ENCODE peak calls at places on chromosome 16, in seven cellular contexts. One of them, this sample, is unnamed.

GRCh38 chr16:82638095-82638798 is 11.5 kb downstream of the CDH13 start:
- DNase-seq in GM13977: no peak
- DNase-seq in posterior cingulate gyrus: no peak
- DNase-seq in fibroblast of the conjunctiva: no peak
- DNase-seq in iris pigment epithelial cell: peak; percentile 90
- DNase-seq in NCI-H748 treated with DMSO at 0.1 percent for 48 hours: no peak
- DNase-seq in stimulated activated CD8-positive, alpha-beta memory T cell treated with anti-CD3 and anti-CD28 coated beads, Interleukin-4, amount 100 ng/mL, for 24 hours: no peak
- DNase-seq in this sample: no peak

GRCh38 chr16:86479419-86479818 is 30.9 kb upstream of the FOXF1 start:
- DNase-seq in GM13977: no peak
- DNase-seq in posterior cingulate gyrus: peak; percentile 43
- DNase-seq in fibroblast of the conjunctiva: no peak
- DNase-seq in iris pigment epithelial cell: no peak
- DNase-seq in NCI-H748 treated with DMSO at 0.1 percent for 48 hours: no peak
- DNase-seq in stimulated activated CD8-positive, alpha-beta memory T cell treated with anti-CD3 and anti-CD28 coated beads, Interleukin-4, amount 100 ng/mL, for 24 hours: no peak
- DNase-seq in this sample: no peak

GRCh38 chr16:72256398-72257048 is 84.6 kb upstream of the PMFBP1 start:
- DNase-seq in GM13977: no peak
- DNase-seq in posterior cingulate gyrus: no peak
- DNase-seq in fibroblast of the conjunctiva: peak; percentile 53
- DNase-seq in iris pigment epithelial cell: peak; percentile 72
- DNase-seq in NCI-H748 treated with DMSO at 0.1 percent for 48 hours: no peak
- DNase-seq in stimulated activated CD8-positive, alpha-beta memory T cell treated with anti-CD3 and anti-CD28 coated beads, Interleukin-4, amount 100 ng/mL, for 24 hours: no peak
- DNase-seq in this sample: no peak

GRCh38 chr16:47939690-47940089 is 216.1 kb downstream of the ABCC12 start:
- DNase-seq in GM13977: no peak
- DNase-seq in posterior cingulate gyrus: no peak
- DNase-seq in fibroblast of the conjunctiva: no peak
- DNase-seq in iris pigment epithelial cell: no peak
- DNase-seq in NCI-H748 treated with DMSO at 0.1 percent for 48 hours: no peak
- DNase-seq in stimulated activated CD8-positive, alpha-beta memory T cell treated with anti-CD3 and anti-CD28 coated beads, Interleukin-4, amount 100 ng/mL, for 24 hours: no peak
- DNase-seq in this sample: no peak

GRCh38 chr16:86252596-86252995 is 257.7 kb upstream of the FOXF1 start:
- DNase-seq in GM13977: no peak
- DNase-seq in posterior cingulate gyrus: peak; percentile 42
- DNase-seq in fibroblast of the conjunctiva: peak; percentile 14
- DNase-seq in iris pigment epithelial cell: peak; percentile 52
- DNase-seq in NCI-H748 treated with DMSO at 0.1 percent for 48 hours: no peak
- DNase-seq in stimulated activated CD8-positive, alpha-beta memory T cell treated with anti-CD3 and anti-CD28 coated beads, Interleukin-4, amount 100 ng/mL, for 24 hours: no peak
- DNase-seq in this sample: no peak

GRCh38 chr16:80935691-80936090 is 71.0 kb downstream of the CMC2 start:
- DNase-seq in GM13977: no peak
- DNase-seq in posterior cingulate gyrus: no peak
- DNase-seq in fibroblast of the conjunctiva: no peak
- DNase-seq in iris pigment epithelial cell: no peak
- DNase-seq in NCI-H748 treated with DMSO at 0.1 percent for 48 hours: no peak
- DNase-seq in stimulated activated CD8-positive, alpha-beta memory T cell treated with anti-CD3 and anti-CD28 coated beads, Interleukin-4, amount 100 ng/mL, for 24 hours: no peak
- DNase-seq in this sample: no peak

GRCh38 chr16:85537795-85538401 is 75.2 kb upstream of the GSE1 start:
- DNase-seq in GM13977: no peak
- DNase-seq in posterior cingulate gyrus: no peak
- DNase-seq in fibroblast of the conjunctiva: no peak
- DNase-seq in iris pigment epithelial cell: no peak
- DNase-seq in NCI-H748 treated with DMSO at 0.1 percent for 48 hours: no peak
- DNase-seq in stimulated activated CD8-positive, alpha-beta memory T cell treated with anti-CD3 and anti-CD28 coated beads, Interleukin-4, amount 100 ng/mL, for 24 hours: no peak
- DNase-seq in this sample: no peak

GRCh38 chr16:75042423-75043174 is 43.8 kb downstream of the ZNRF1 start:
- DNase-seq in GM13977: no peak
- DNase-seq in posterior cingulate gyrus: no peak
- DNase-seq in fibroblast of the conjunctiva: no peak
- DNase-seq in iris pigment epithelial cell: no peak
- DNase-seq in NCI-H748 treated with DMSO at 0.1 percent for 48 hours: no peak
- DNase-seq in stimulated activated CD8-positive, alpha-beta memory T cell treated with anti-CD3 and anti-CD28 coated beads, Interleukin-4, amount 100 ng/mL, for 24 hours: no peak
- DNase-seq in this sample: no peak

GRCh38 chr16:67104061-67104460 is 5.7 kb upstream of the PHAF1 start:
- DNase-seq in GM13977: no peak
- DNase-seq in posterior cingulate gyrus: no peak
- DNase-seq in fibroblast of the conjunctiva: peak; percentile 9
- DNase-seq in iris pigment epithelial cell: peak; percentile 48
- DNase-seq in NCI-H748 treated with DMSO at 0.1 percent for 48 hours: no peak
- DNase-seq in stimulated activated CD8-positive, alpha-beta memory T cell treated with anti-CD3 and anti-CD28 coated beads, Interleukin-4, amount 100 ng/mL, for 24 hours: no peak
- DNase-seq in this sample: no peak

GRCh38 chr16:9256196-9256595 is 164.8 kb downstream of the HAPSTR1 start:
- DNase-seq in GM13977: peak; percentile 44
- DNase-seq in posterior cingulate gyrus: no peak
- DNase-seq in fibroblast of the conjunctiva: no peak
- DNase-seq in iris pigment epithelial cell: no peak
- DNase-seq in NCI-H748 treated with DMSO at 0.1 percent for 48 hours: no peak
- DNase-seq in stimulated activated CD8-positive, alpha-beta memory T cell treated with anti-CD3 and anti-CD28 coated beads, Interleukin-4, amount 100 ng/mL, for 24 hours: peak; percentile 3
- DNase-seq in this sample: peak; percentile 47

GRCh38 chr16:23876256-23876896 is 40.6 kb downstream of the PRKCB start:
- DNase-seq in GM13977: no peak
- DNase-seq in posterior cingulate gyrus: no peak
- DNase-seq in fibroblast of the conjunctiva: no peak
- DNase-seq in iris pigment epithelial cell: no peak
- DNase-seq in NCI-H748 treated with DMSO at 0.1 percent for 48 hours: no peak
- DNase-seq in stimulated activated CD8-positive, alpha-beta memory T cell treated with anti-CD3 and anti-CD28 coated beads, Interleukin-4, amount 100 ng/mL, for 24 hours: no peak
- DNase-seq in this sample: no peak

GRCh38 chr16:85130707-85131028 is 18.4 kb upstream of the CIBAR2 start:
- DNase-seq in GM13977: no peak
- DNase-seq in posterior cingulate gyrus: no peak
- DNase-seq in fibroblast of the conjunctiva: no peak
- DNase-seq in iris pigment epithelial cell: no peak
- DNase-seq in NCI-H748 treated with DMSO at 0.1 percent for 48 hours: no peak
- DNase-seq in stimulated activated CD8-positive, alpha-beta memory T cell treated with anti-CD3 and anti-CD28 coated beads, Interleukin-4, amount 100 ng/mL, for 24 hours: no peak
- DNase-seq in this sample: no peak

GRCh38 chr16:65763640-65764305 is 602.7 kb upstream of the CDH5 start:
- DNase-seq in GM13977: no peak
- DNase-seq in posterior cingulate gyrus: no peak
- DNase-seq in fibroblast of the conjunctiva: no peak
- DNase-seq in iris pigment epithelial cell: no peak
- DNase-seq in NCI-H748 treated with DMSO at 0.1 percent for 48 hours: no peak
- DNase-seq in stimulated activated CD8-positive, alpha-beta memory T cell treated with anti-CD3 and anti-CD28 coated beads, Interleukin-4, amount 100 ng/mL, for 24 hours: no peak
- DNase-seq in this sample: no peak

GRCh38 chr16:65598626-65599025 is 476.8 kb upstream of the CDH11 start:
- DNase-seq in GM13977: no peak
- DNase-seq in posterior cingulate gyrus: peak; percentile 18
- DNase-seq in fibroblast of the conjunctiva: no peak
- DNase-seq in iris pigment epithelial cell: no peak
- DNase-seq in NCI-H748 treated with DMSO at 0.1 percent for 48 hours: no peak
- DNase-seq in stimulated activated CD8-positive, alpha-beta memory T cell treated with anti-CD3 and anti-CD28 coated beads, Interleukin-4, amount 100 ng/mL, for 24 hours: no peak
- DNase-seq in this sample: no peak

GRCh38 chr16:14529010-14529669 is 100.9 kb downstream of the PARN start:
- DNase-seq in GM13977: peak; percentile 70
- DNase-seq in posterior cingulate gyrus: peak; percentile 94
- DNase-seq in fibroblast of the conjunctiva: peak; percentile 95
- DNase-seq in iris pigment epithelial cell: peak; percentile 93
- DNase-seq in NCI-H748 treated with DMSO at 0.1 percent for 48 hours: peak; percentile 38
- DNase-seq in stimulated activated CD8-positive, alpha-beta memory T cell treated with anti-CD3 and anti-CD28 coated beads, Interleukin-4, amount 100 ng/mL, for 24 hours: peak; percentile 20
- DNase-seq in this sample: peak; percentile 75

GRCh38 chr16:87305505-87306391 is 11.4 kb downstream of the C16orf95 start:
- DNase-seq in GM13977: no peak
- DNase-seq in posterior cingulate gyrus: peak; percentile 76
- DNase-seq in fibroblast of the conjunctiva: no peak
- DNase-seq in iris pigment epithelial cell: peak; percentile 44
- DNase-seq in NCI-H748 treated with DMSO at 0.1 percent for 48 hours: no peak
- DNase-seq in stimulated activated CD8-positive, alpha-beta memory T cell treated with anti-CD3 and anti-CD28 coated beads, Interleukin-4, amount 100 ng/mL, for 24 hours: no peak
- DNase-seq in this sample: no peak

GRCh38 chr16:68351991-68352431 is 41.2 kb downstream of the PRMT7 start:
- DNase-seq in GM13977: no peak
- DNase-seq in posterior cingulate gyrus: peak; percentile 61
- DNase-seq in fibroblast of the conjunctiva: no peak
- DNase-seq in iris pigment epithelial cell: no peak
- DNase-seq in NCI-H748 treated with DMSO at 0.1 percent for 48 hours: no peak
- DNase-seq in stimulated activated CD8-positive, alpha-beta memory T cell treated with anti-CD3 and anti-CD28 coated beads, Interleukin-4, amount 100 ng/mL, for 24 hours: no peak
- DNase-seq in this sample: no peak

GRCh38 chr16:22220714-22221113 is 14.6 kb downstream of the EEF2K start:
- DNase-seq in GM13977: no peak
- DNase-seq in posterior cingulate gyrus: peak; percentile 94
- DNase-seq in fibroblast of the conjunctiva: no peak
- DNase-seq in iris pigment epithelial cell: no peak
- DNase-seq in NCI-H748 treated with DMSO at 0.1 percent for 48 hours: no peak
- DNase-seq in stimulated activated CD8-positive, alpha-beta memory T cell treated with anti-CD3 and anti-CD28 coated beads, Interleukin-4, amount 100 ng/mL, for 24 hours: no peak
- DNase-seq in this sample: no peak

GRCh38 chr16:66335704-66336329 is 30.7 kb upstream of the CDH5 start:
- DNase-seq in GM13977: no peak
- DNase-seq in posterior cingulate gyrus: peak; percentile 97
- DNase-seq in fibroblast of the conjunctiva: peak; percentile 46
- DNase-seq in iris pigment epithelial cell: peak; percentile 85
- DNase-seq in NCI-H748 treated with DMSO at 0.1 percent for 48 hours: peak; percentile 78
- DNase-seq in stimulated activated CD8-positive, alpha-beta memory T cell treated with anti-CD3 and anti-CD28 coated beads, Interleukin-4, amount 100 ng/mL, for 24 hours: no peak
- DNase-seq in this sample: no peak

GRCh38 chr16:12901204-12901596 is 198 bp upstream of the SHISA9 start:
- DNase-seq in GM13977: no peak
- DNase-seq in posterior cingulate gyrus: peak; percentile 93
- DNase-seq in fibroblast of the conjunctiva: no peak
- DNase-seq in iris pigment epithelial cell: no peak
- DNase-seq in NCI-H748 treated with DMSO at 0.1 percent for 48 hours: peak; percentile 24
- DNase-seq in stimulated activated CD8-positive, alpha-beta memory T cell treated with anti-CD3 and anti-CD28 coated beads, Interleukin-4, amount 100 ng/mL, for 24 hours: no peak
- DNase-seq in this sample: no peak

GRCh38 chr16:16052916-16053315 is 103.5 kb downstream of the ABCC1 start:
- DNase-seq in GM13977: no peak
- DNase-seq in posterior cingulate gyrus: peak; percentile 62
- DNase-seq in fibroblast of the conjunctiva: no peak
- DNase-seq in iris pigment epithelial cell: peak; percentile 86
- DNase-seq in NCI-H748 treated with DMSO at 0.1 percent for 48 hours: no peak
- DNase-seq in stimulated activated CD8-positive, alpha-beta memory T cell treated with anti-CD3 and anti-CD28 coated beads, Interleukin-4, amount 100 ng/mL, for 24 hours: no peak
- DNase-seq in this sample: no peak